ENCODE peak calls at places on chromosomes 3 and 15, in six cellular contexts. Y, B, O, M, D and R are unnamed samples.

GRCh38 chr15:60970246-60971170 is 258.6 kb downstream of the RORA start:
- DNase-seq in Y (no peak), B (no peak), O (peak), D (no peak), M (no peak), R (no peak)

GRCh38 chr3:13546667-13547171 is 2.2 kb upstream of the FBLN2 start:
- DNase-seq in D (no peak), Y (no peak), B (no peak), O (no peak), M (no peak), R (no peak)

GRCh38 chr3:172244011-172244410 is 204.2 kb downstream of the GHSR start:
- DNase-seq in B (no peak), O (no peak), D (peak), M (no peak), Y (no peak), R (peak)

GRCh38 chr3:133573629-133574194 is at the start of gene CDV3:
- DNase-seq in D (no peak), O (no peak), Y (no peak), B (no peak), M (no peak), R (no peak)

GRCh38 chr3:38969321-38970235 is 82.2 kb downstream of the SCN11A start:
- DNase-seq in M (no peak), B (peak), D (no peak), O (peak), Y (no peak), R (no peak)

GRCh38 chr3:66153961-66154923 is 66.6 kb upstream of the SLC25A26 start:
- DNase-seq in Y (no peak), M (no peak), D (no peak), B (peak), O (no peak), R (no peak)

GRCh38 chr15:36645106-36645505 is 65.7 kb downstream of the CDIN1 start:
- DNase-seq in B (no peak), D (no peak), M (no peak), O (no peak), Y (no peak), R (no peak)

GRCh38 chr3:69485489-69485888 is 99.6 kb upstream of the FRMD4B start:
- DNase-seq in B (no peak), M (no peak), O (no peak), D (no peak), Y (no peak), R (no peak)

GRCh38 chr3:153284282-153284938 is 122.4 kb downstream of the RAP2B start:
- DNase-seq in O (no peak), B (no peak), Y (peak), D (peak), M (peak), R (peak)

GRCh38 chr3:78101363-78101762 is 1061.5 kb downstream of the ROBO2 start:
- DNase-seq in B (no peak), D (no peak), M (no peak), O (no peak), Y (no peak), R (no peak)

GRCh38 chr3:94441494-94441847 is 378.6 kb downstream of the NSUN3 start:
- DNase-seq in M (no peak), O (no peak), D (no peak), B (no peak), Y (no peak), R (no peak)

GRCh38 chr3:146928421-146929059 is 323.4 kb upstream of the PLSCR5 start:
- DNase-seq in Y (no peak), O (no peak), B (no peak), M (no peak), D (no peak), R (no peak)

GRCh38 chr15:67915374-67916050 is 75.7 kb upstream of the RNU6-1 start:
- DNase-seq in M (peak), O (no peak), Y (peak), D (peak), B (peak), R (no peak)

GRCh38 chr3:175336406-175337133 is 477.4 kb downstream of the NAALADL2 start:
- DNase-seq in Y (no peak), O (no peak), B (no peak), M (no peak), D (no peak), R (no peak)

GRCh38 chr3:68817243-68817642 is 115.1 kb downstream of the TAFA4 start:
- DNase-seq in D (no peak), Y (no peak), O (no peak), M (no peak), B (no peak), R (no peak)

GRCh38 chr3:88031543-88032148 is 27.2 kb downstream of the CGGBP1 start:
- DNase-seq in B (no peak), Y (peak), O (no peak), M (no peak), D (peak), R (no peak)

GRCh38 chr15:31135523-31135922 is 34.0 kb upstream of the TRPM1 start:
- DNase-seq in M (no peak), D (no peak), B (no peak), O (peak), Y (no peak), R (no peak)

GRCh38 chr3:195715583-195716266 is 5.1 kb upstream of the MUC20 start:
- DNase-seq in Y (peak), O (no peak), M (peak), D (no peak), B (no peak), R (no peak)

GRCh38 chr15:64774556-64775523 is 549 bp downstream of the RBPMS2 start:
- DNase-seq in Y (peak), B (peak), D (no peak), O (no peak), M (no peak), R (peak)

GRCh38 chr15:41011055-41011815 is 58.0 kb downstream of the CHAC1 start:
- DNase-seq in B (no peak), M (no peak), O (no peak), D (no peak), Y (no peak), R (no peak)

GRCh38 chr3:115836944-115837343 is 213.6 kb downstream of the GAP43 start:
- DNase-seq in M (no peak), B (no peak), D (peak), O (no peak), Y (no peak), R (peak)

GRCh38 chr3:30448436-30448835 is 158.0 kb upstream of the TGFBR2 start:
- DNase-seq in Y (no peak), D (no peak), M (no peak), O (no peak), B (no peak), R (no peak)

GRCh38 chr3:65793495-65794200 is 245.1 kb downstream of the MAGI1 start:
- DNase-seq in O (peak), M (no peak), Y (no peak), B (no peak), D (no peak), R (peak)

GRCh38 chr3:71585126-71585525 is 1.6 kb upstream of the FOXP1 start:
- DNase-seq in O (peak), M (no peak), D (no peak), B (no peak), Y (peak), R (no peak)

DNA sequence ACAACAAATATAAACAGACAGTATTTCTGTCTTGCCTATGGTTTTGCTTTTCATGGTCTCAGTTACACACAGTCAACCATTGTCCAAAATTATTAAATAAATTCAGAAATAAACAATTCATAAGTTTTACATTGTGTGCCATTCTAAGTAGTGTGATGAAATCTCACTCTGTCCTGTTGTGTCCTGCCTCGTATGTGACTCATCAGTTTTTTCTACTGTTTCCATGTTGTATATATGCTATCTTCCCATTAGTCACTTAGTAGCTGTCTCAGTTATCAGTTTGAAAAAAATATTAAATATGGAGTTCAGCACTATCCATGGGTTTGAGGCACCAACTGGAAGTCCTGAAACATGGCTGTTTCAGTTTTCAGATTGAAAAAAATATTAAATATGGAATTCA is 282.4 kb upstream of the GRM7 start:
- DNase-seq in Y (no peak), O (no peak), D (no peak), M (no peak), B (no peak), R (no peak)
- TF ChIP-seq POLR2A in Y (no peak), O (no peak), D (no peak), M (no peak), B (no peak), R (no peak)

DNA sequence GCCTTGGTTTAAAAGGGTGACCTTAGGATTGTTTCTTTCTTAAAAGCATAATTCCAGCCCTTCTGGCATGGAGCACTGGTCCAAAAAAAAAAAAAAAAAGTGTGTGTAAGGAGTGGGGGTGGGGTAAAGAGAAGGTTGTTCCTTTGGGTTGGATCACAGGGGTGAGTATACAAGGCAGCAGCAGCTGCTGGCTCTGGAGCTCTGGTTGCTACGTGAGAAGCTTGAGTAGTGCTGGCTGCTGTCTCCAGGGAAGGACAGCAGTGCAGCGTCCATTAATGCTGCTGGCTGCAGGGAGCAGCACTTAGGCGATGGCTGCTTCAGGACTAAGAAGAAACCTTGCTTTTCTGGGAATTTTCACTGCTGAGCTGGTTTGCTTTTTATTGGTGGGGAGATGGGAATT is 2.3 kb downstream of the SETD5 start:
- DNase-seq in D (no peak), M (peak), O (no peak), B (peak), Y (peak), R (peak)
- TF ChIP-seq POLR2A in D (no peak), M (peak), O (no peak), B (no peak), Y (peak), R (no peak)

GRCh38 chr15:101489633-101490407 is at the start of gene PCSK6:
- DNase-seq in D (peak), Y (peak), M (no peak), B (peak), O (no peak), R (no peak)
- TF ChIP-seq POLR2A in D (peak), Y (no peak), M (no peak), B (no peak), O (no peak), R (no peak)

GRCh38 chr15:62209322-62209721 is 44.2 kb upstream of the C2CD4B start:
- DNase-seq in Y (peak), D (no peak), M (no peak), O (peak), B (no peak), R (no peak)
- TF ChIP-seq POLR2A in Y (no peak), D (no peak), M (no peak), O (no peak), B (no peak), R (no peak)

GRCh38 chr3:25350741-25351140 is 77.3 kb upstream of the RARB start:
- DNase-seq in O (no peak), M (no peak), D (no peak), Y (no peak), B (no peak), R (no peak)
- TF ChIP-seq POLR2A in O (no peak), M (no peak), D (no peak), Y (no peak), B (no peak), R (no peak)

GRCh38 chr3:50568947-50569749 is at the start of gene HEMK1:
- DNase-seq in O (peak), D (peak), M (peak), B (peak), Y (peak), R (peak)
- TF ChIP-seq POLR2A in O (peak), D (peak), M (no peak), B (peak), Y (peak), R (peak)

GRCh38 chr15:57592836-57593420 is 1.2 kb downstream of the MYZAP start:
- DNase-seq in O (no peak), M (no peak), B (no peak), D (no peak), Y (no peak), R (no peak)

GRCh38 chr15:57589276-57590073 is 2.2 kb upstream of the MYZAP start:
- DNase-seq in B (no peak), M (no peak), Y (peak), O (no peak), D (no peak), R (no peak)

GRCh38 chr15:57592426-57592825 is 722 bp downstream of the MYZAP start:
- DNase-seq in O (no peak), B (no peak), M (no peak), D (no peak), Y (no peak), R (no peak)

GRCh38 chr15:57591237-57591821 is 375 bp upstream of the MYZAP start:
- DNase-seq in Y (peak), O (no peak), D (no peak), M (no peak), B (no peak), R (no peak)

DNA sequence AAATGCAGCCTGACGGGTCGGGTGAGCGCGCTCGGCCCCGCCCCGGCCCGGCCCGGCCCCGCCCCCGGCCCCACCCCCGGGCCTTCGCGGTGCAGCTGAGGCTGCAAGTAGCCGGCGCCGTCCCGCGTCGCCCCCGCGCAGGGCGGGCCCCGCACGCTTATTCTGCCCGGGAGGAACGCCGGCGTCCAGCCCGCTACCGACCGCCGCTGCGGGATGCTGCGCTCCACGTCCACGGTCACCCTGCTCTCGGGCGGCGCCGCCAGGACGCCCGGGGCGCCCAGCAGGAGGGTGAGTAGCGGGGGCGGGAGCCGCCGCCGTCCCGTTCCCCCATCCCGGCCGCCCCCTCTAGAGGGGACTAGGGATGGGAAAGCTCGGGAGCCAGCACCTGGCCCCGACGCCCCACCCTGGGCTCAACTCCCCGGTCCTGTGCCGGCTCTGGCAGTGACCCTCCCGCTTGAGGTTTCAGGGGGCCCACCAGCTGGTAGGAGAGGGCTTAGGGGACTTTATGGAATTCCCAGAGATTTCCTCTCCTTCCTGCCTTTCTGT is at the start of gene MYZAP:
- DNase-seq in B (peak), M (no peak), O (no peak), D (peak), Y (peak), R (peak)
- TF ChIP-seq POLR2A in B (no peak), M (no peak), O (no peak), D (no peak), Y (peak), R (no peak)

GRCh38 chr3:53347261-53348064 is at the start of gene DCP1A:
- DNase-seq in B (peak), O (peak), Y (peak), D (peak), M (peak), R (peak)
- TF ChIP-seq POLR2A in B (peak), O (peak), Y (peak), D (peak), M (peak), R (peak)

GRCh38 chr15:100595964-100596363 is 6.0 kb downstream of the LINS1 start:
- DNase-seq in Y (no peak), D (no peak), M (no peak), B (no peak), O (no peak), R (no peak)

GRCh38 chr15:100593431-100593830 is 8.6 kb downstream of the LINS1 start:
- DNase-seq in D (no peak), M (no peak), O (no peak), B (no peak), Y (no peak), R (no peak)

GRCh38 chr15:100597862-100598261 is 4.1 kb downstream of the LINS1 start:
- DNase-seq in O (no peak), B (no peak), Y (no peak), D (no peak), M (no peak), R (no peak)

GRCh38 chr15:100598655-100599054 is 3.3 kb downstream of the LINS1 start:
- DNase-seq in M (no peak), D (no peak), O (no peak), B (no peak), Y (no peak), R (no peak)

DNA sequence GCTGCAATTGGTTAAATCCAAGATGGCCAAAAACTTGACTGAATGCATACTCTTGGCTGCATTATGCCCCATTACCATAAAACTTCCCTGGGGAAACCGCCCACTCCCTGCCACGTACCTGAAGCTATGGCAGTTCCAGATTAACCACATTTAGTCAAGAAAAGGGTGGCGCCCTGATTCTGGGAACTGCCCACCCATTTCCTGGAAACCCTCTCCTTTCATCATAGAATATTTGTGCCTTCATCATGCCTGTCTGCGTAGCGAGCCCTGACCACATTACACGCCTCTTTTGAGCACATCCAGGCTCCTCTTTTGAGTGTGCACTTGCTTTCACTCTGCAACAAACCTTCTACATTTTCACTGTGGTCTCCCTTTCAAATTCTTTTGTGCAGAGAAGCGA is 5.2 kb downstream of the LINS1 start:
- DNase-seq in M (no peak), O (no peak), Y (peak), D (no peak), B (no peak), R (no peak)
- TF ChIP-seq POLR2A in M (no peak), O (no peak), Y (no peak), D (no peak), B (no peak), R (no peak)